ENCODE peak calls at places on chromosomes 3 and 15, in four cellular contexts. Y, Z, R and J are unnamed samples.

GRCh38 chr15:68635142-68635541 is 56.3 kb downstream of the CORO2B start:
- DNase-seq in Y (no peak), Z (no peak), R (no peak), J (no peak)

GRCh38 chr15:100335335-100335999 is 6.3 kb downstream of the ADAMTS17 start:
- DNase-seq in Y (no peak), Z (no peak), R (no peak), J (no peak)

GRCh38 chr15:89776274-89777072 is at the start of gene MESP2:
- DNase-seq in Y (no peak), Z (peak; percentile 89), R (peak; percentile 67), J (peak; percentile 94)

GRCh38 chr3:88180398-88180999 is 30.7 kb downstream of the C3orf38 start:
- DNase-seq in Y (peak; percentile 27), Z (peak; percentile 60), R (no peak), J (peak; percentile 8)

GRCh38 chr15:98943609-98944111 is 63.9 kb downstream of the PGPEP1L start:
- DNase-seq in Y (no peak), Z (no peak), R (no peak), J (no peak)

GRCh38 chr15:95581595-95581994 is 748.9 kb upstream of the NR2F2 start:
- DNase-seq in Y (no peak), Z (no peak), R (no peak), J (no peak)

GRCh38 chr15:78021761-78022160 is 55.8 kb downstream of the TBC1D2B start:
- DNase-seq in Y (no peak), Z (no peak), R (no peak), J (no peak)

GRCh38 chr3:16789344-16790100 is 95.2 kb upstream of the PLCL2 start:
- DNase-seq in Y (no peak), Z (no peak), R (no peak), J (no peak)

GRCh38 chr15:96593735-96594134 is 263.2 kb downstream of the NR2F2 start:
- DNase-seq in Y (no peak), Z (no peak), R (no peak), J (no peak)

DNA sequence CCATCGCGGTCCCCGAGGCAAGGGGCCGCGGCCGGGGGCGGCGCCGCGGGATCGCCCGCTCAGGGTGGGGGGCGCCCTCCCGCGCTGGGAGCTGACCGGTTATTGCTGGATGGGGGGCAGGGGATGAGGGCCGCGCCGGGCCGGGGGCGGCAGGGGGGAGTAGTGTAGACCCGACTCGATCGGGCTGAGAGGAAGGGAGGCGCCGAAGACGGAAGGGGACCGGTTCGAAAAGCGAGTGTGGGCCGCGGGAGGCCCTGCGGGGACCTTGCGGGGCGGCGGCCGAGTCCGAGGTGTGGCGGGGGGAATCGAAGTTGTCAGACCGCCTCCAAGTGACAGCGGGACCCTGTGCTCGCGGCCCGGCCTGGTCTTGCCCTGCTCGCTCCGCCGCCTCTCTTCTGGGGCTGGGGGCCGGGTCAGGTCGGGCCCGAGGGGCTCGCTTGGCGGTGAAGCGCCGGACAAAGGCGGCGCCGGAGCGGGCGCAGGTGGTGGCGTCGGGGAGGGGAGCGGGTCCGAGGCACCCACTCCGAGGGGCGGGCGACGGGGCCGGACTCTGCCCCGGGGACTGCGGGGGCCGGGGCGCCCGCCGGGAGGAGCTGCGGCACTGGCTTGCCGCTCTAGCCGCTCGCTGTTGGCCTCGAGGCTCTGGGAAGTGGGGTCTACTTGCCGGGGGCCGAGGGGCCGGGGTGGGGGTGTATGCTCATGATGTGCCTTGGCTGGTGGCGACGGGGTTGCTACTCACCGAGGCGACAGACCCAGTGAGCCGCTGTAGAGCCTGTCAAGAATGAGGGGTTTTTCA is 1.2 kb downstream of the BAHD1 start:
- DNase-seq in Y (no peak), Z (peak; percentile 48), R (no peak), J (peak; percentile 17)
- TF ChIP-seq FOXM1 in Y (no peak), Z (peak; percentile 68), R (no peak), J (no peak)

GRCh38 chr3:160637081-160637480 is 39.9 kb upstream of the ARL14 start:
- DNase-seq in Y (no peak), Z (no peak), R (no peak), J (no peak)
- TF ChIP-seq FOXK2 in Y (no peak), Z (no peak), R (no peak), J (no peak)

GRCh38 chr3:126422571-126423091 is 27.9 kb downstream of the CFAP100 start:
- DNase-seq in Y (no peak), Z (no peak), R (no peak), J (no peak)
- TF ChIP-seq SP1 in Y (no peak), Z (no peak), R (no peak), J (no peak)

GRCh38 chr15:64634576-64635485 is 140.6 kb downstream of the RBPMS2 start:
- DNase-seq in Y (peak; percentile 91), Z (no peak), R (peak; percentile 72), J (peak; percentile 14)
- TF ChIP-seq FOXM1 in Y (peak; percentile 94), Z (no peak), R (no peak), J (no peak)

GRCh38 chr3:152621006-152621868 is 213.7 kb upstream of the P2RY1 start:
- DNase-seq in Y (no peak), Z (no peak), R (no peak), J (no peak)
- TF ChIP-seq FOXK2 in Y (no peak), Z (no peak), R (no peak), J (no peak)

GRCh38 chr3:28067014-28067413 is 174.4 kb upstream of the CMC1 start:
- DNase-seq in Y (no peak), Z (no peak), R (no peak), J (no peak)

GRCh38 chr3:28069438-28069837 is 172.0 kb upstream of the CMC1 start:
- DNase-seq in Y (no peak), Z (no peak), R (no peak), J (no peak)

GRCh38 chr3:28066020-28066419 is 175.4 kb upstream of the CMC1 start:
- DNase-seq in Y (no peak), Z (no peak), R (no peak), J (no peak)

DNA sequence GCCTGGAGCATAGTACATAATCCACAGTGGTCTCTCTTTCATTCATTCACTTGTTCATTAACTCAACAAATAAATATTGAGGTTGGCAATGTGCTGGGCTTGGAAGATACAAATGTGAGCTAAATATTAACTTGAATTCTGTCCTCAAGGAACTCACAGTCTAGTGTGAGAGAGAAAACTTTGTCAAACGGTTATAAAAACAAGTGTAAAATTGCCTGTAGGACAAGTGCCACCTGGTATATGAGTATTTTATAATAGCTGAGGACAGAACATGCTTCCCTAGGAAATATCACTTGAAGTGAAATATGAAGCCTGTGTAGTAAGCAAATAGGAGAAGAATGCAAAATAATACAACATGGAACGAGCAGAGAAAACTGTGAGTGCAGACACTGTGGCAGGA is 173.1 kb upstream of the CMC1 start:
- DNase-seq in Y (no peak), Z (no peak), R (no peak), J (no peak)
- TF ChIP-seq SP1 in Y (no peak), Z (no peak), R (no peak), J (no peak)

GRCh38 chr3:192013110-192013509 is 552.1 kb downstream of the PYDC2 start:
- DNase-seq in Y (no peak), Z (no peak), R (no peak), J (no peak)
- TF ChIP-seq FOXM1 in Y (no peak), Z (no peak), R (no peak), J (no peak)

GRCh38 chr3:61608711-61609110 is 47.3 kb downstream of the PTPRG start:
- DNase-seq in Y (no peak), Z (no peak), R (no peak), J (no peak)
- TF ChIP-seq FOXK2 in Y (no peak), Z (no peak), R (no peak), J (no peak)

DNA sequence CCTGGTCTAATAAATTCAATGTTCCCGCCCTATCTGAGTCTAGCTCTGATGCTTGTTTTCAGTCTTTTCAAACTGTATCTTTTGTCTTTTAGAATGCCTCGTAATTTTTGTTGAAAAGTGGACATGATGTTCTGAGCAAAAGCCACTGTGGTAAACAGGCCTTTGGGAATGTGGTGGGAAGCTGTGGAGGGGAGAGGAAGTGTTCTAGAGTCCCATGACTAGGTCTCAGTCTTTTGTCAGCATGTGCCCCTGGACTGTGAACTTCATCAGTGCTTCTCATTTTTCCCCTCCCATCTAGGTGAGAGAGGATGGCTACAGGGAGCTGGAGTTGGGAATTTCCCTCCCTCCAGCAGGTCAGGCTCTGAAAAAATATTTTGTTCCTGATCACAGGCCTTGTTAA is 33.7 kb downstream of the SUSD5 start:
- DNase-seq in Y (no peak), Z (no peak), R (peak; percentile 70), J (no peak)
- TF ChIP-seq SP1 in Y (no peak), Z (no peak), R (no peak), J (no peak)

DNA sequence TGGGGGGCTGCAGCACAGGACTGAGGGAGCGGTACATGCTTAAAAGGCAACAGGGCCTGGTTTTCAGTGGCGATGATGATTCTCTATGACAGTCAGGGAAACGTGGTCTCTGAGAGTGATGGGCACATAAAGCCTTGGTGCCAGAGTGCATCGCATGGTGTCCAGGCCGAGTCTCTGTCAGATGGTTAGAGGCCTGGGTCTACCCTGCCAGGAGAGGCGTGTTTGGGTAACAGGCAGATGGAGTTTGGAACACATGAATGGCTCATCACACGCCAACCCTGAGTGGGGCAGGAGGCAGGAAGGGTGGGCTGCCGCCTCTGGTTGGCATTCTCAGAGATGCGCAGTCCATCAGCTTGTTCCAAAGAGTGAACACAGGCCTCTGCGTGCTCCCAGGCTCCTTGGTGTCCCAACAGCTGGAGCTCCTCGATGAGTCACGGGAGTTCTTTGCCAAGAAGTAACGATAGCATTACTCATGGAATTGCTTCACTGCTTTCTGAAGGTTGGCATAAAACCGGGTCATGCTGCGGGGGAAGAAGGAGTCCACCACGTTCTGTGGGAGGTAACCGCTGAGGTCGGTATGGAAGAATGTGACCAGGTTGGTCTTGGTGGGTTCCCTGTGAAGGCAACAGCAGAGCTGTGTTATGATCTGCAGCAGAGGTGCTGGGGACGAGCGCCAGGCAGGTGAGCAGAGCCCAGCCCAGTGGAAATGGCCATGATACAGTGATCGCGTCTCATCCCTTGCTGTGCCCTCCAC is 11.0 kb downstream of the STARD5 start:
- DNase-seq in Y (no peak), Z (no peak), R (no peak), J (no peak)
- TF ChIP-seq FOXM1 in Y (no peak), Z (no peak), R (no peak), J (no peak)